ENCODE peak calls at places on chromosomes 13 and 19, in seven cellular contexts. One of them, this sample, is unnamed.

GRCh38 chr19:29775575-29775900 is 36.3 kb upstream of the CCNE1 start:
- DNase-seq in fibroblast of mammary gland: no peak
- DNase-seq in PC-3: no peak
- DNase-seq in endodermal cell: peak; percentile 66
- DNase-seq in IMR-90: no peak
- DNase-seq in Panc1: no peak
- DNase-seq in HFF-Myc: no peak
- DNase-seq in this sample: no peak

GRCh38 chr19:4567584-4568071 is 8.1 kb upstream of the SEMA6B start:
- DNase-seq in fibroblast of mammary gland: peak; percentile 60
- DNase-seq in PC-3: peak; percentile 83
- DNase-seq in endodermal cell: peak; percentile 98
- DNase-seq in IMR-90: peak; percentile 20
- DNase-seq in Panc1: no peak
- DNase-seq in HFF-Myc: no peak
- DNase-seq in this sample: no peak

GRCh38 chr19:40005670-40006272 is 8.9 kb downstream of the ZNF546 start:
- DNase-seq in fibroblast of mammary gland: no peak
- DNase-seq in PC-3: no peak
- DNase-seq in endodermal cell: no peak
- DNase-seq in IMR-90: no peak
- DNase-seq in Panc1: no peak
- DNase-seq in HFF-Myc: no peak
- DNase-seq in this sample: no peak

GRCh38 chr13:95355491-95355890 is 54.2 kb upstream of the ABCC4 start:
- DNase-seq in fibroblast of mammary gland: peak; percentile 21
- DNase-seq in PC-3: peak; percentile 49
- DNase-seq in endodermal cell: no peak
- DNase-seq in IMR-90: peak; percentile 78
- DNase-seq in Panc1: no peak
- DNase-seq in HFF-Myc: no peak
- DNase-seq in this sample: peak; percentile 24

GRCh38 chr19:30225615-30226463 is 146.3 kb upstream of the ZNF536 start:
- DNase-seq in fibroblast of mammary gland: no peak
- DNase-seq in PC-3: no peak
- DNase-seq in endodermal cell: no peak
- DNase-seq in IMR-90: no peak
- DNase-seq in Panc1: no peak
- DNase-seq in HFF-Myc: no peak
- DNase-seq in this sample: no peak

GRCh38 chr13:40509876-40510275 is 156.6 kb downstream of the FOXO1 start:
- DNase-seq in fibroblast of mammary gland: peak; percentile 15
- DNase-seq in PC-3: no peak
- DNase-seq in endodermal cell: no peak
- DNase-seq in IMR-90: no peak
- DNase-seq in Panc1: no peak
- DNase-seq in HFF-Myc: no peak
- DNase-seq in this sample: no peak

GRCh38 chr19:37098570-37098969 is 20.3 kb downstream of the ZNF420 start:
- DNase-seq in fibroblast of mammary gland: no peak
- DNase-seq in PC-3: no peak
- DNase-seq in endodermal cell: no peak
- DNase-seq in IMR-90: no peak
- DNase-seq in Panc1: no peak
- DNase-seq in HFF-Myc: no peak
- DNase-seq in this sample: no peak

GRCh38 chr19:38684078-38684861 is 36.8 kb downstream of the ACTN4 start:
- DNase-seq in fibroblast of mammary gland: peak; percentile 94
- DNase-seq in PC-3: peak; percentile 88
- DNase-seq in endodermal cell: peak; percentile 78
- DNase-seq in IMR-90: peak; percentile 91
- DNase-seq in Panc1: peak; percentile 100
- DNase-seq in HFF-Myc: peak; percentile 83
- DNase-seq in this sample: no peak

GRCh38 chr19:52231154-52231565 is 38.2 kb upstream of the ZNF766 start:
- DNase-seq in fibroblast of mammary gland: peak; percentile 10
- DNase-seq in PC-3: peak; percentile 47
- DNase-seq in endodermal cell: no peak
- DNase-seq in IMR-90: peak; percentile 1
- DNase-seq in Panc1: no peak
- DNase-seq in HFF-Myc: no peak
- DNase-seq in this sample: no peak

GRCh38 chr19:50510700-50511068 is 307 bp downstream of the JOSD2 start:
- DNase-seq in fibroblast of mammary gland: no peak
- DNase-seq in PC-3: no peak
- DNase-seq in endodermal cell: no peak
- DNase-seq in IMR-90: no peak
- DNase-seq in Panc1: no peak
- DNase-seq in HFF-Myc: no peak
- DNase-seq in this sample: no peak

GRCh38 chr19:1106841-1107654 is 3.3 kb downstream of the GPX4 start:
- DNase-seq in fibroblast of mammary gland: peak; percentile 60
- DNase-seq in PC-3: peak; percentile 60
- DNase-seq in endodermal cell: peak; percentile 71
- DNase-seq in IMR-90: peak; percentile 49
- DNase-seq in Panc1: no peak
- DNase-seq in HFF-Myc: no peak
- DNase-seq in this sample: no peak

GRCh38 chr13:98280176-98280510 is 103.1 kb upstream of the RNF113B start:
- DNase-seq in fibroblast of mammary gland: no peak
- DNase-seq in PC-3: no peak
- DNase-seq in endodermal cell: no peak
- DNase-seq in IMR-90: no peak
- DNase-seq in Panc1: no peak
- DNase-seq in HFF-Myc: no peak
- DNase-seq in this sample: no peak

GRCh38 chr13:33328691-33329090 is 43.1 kb upstream of the STARD13 start:
- DNase-seq in fibroblast of mammary gland: no peak
- DNase-seq in PC-3: no peak
- DNase-seq in endodermal cell: no peak
- DNase-seq in IMR-90: no peak
- DNase-seq in Panc1: no peak
- DNase-seq in HFF-Myc: no peak
- DNase-seq in this sample: no peak

GRCh38 chr13:87078947-87079795 is 592.0 kb upstream of the SLITRK5 start:
- DNase-seq in fibroblast of mammary gland: no peak
- DNase-seq in PC-3: no peak
- DNase-seq in endodermal cell: no peak
- DNase-seq in IMR-90: no peak
- DNase-seq in Panc1: no peak
- DNase-seq in HFF-Myc: no peak
- DNase-seq in this sample: no peak

GRCh38 chr19:51263808-51264207 is 12.9 kb downstream of the SIGLECL1 start:
- DNase-seq in fibroblast of mammary gland: no peak
- DNase-seq in PC-3: no peak
- DNase-seq in endodermal cell: no peak
- DNase-seq in IMR-90: no peak
- DNase-seq in Panc1: no peak
- DNase-seq in HFF-Myc: no peak
- DNase-seq in this sample: no peak

DNA sequence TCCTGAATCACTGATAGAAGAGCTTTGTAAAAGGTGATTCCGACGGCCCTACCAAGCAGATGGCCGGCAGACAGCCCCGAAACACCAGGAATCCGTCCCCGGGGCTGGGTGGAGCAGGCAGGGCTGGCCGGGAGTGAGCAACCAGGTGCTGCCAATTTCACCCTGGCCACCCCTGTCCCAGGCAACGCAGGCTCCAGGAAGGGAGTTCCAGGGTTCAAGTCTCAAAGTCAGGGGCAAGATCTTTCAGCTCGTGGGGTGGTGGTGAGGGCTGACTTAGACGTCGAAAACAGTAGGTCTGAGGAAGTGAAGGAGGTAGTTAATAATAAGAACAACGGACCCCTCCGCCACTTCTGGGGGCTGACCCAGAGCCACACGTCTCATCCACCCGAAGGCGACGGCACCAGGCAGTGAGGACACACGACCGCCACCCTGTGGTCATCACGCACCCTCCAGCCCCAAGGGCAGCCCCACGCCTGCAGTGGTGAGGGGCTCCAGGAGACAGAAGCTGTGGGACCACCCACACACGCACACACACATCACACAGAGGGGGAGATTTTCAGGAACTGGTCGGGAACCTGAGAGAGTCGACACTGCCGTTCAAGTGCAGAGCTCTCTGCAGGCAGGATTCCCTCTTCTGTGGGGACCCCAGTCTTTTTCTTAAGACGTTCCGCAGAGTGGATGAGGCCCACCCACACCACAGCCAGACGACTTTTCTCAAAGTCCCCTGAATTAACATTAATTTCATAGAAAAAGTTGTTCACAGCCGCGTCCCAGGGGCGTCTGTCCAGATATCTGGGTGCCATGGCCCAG is 67.2 kb downstream of the SPACA7 start:
- DNase-seq in fibroblast of mammary gland: no peak
- DNase-seq in PC-3: no peak
- DNase-seq in endodermal cell: peak; percentile 76
- DNase-seq in IMR-90: no peak
- DNase-seq in Panc1: no peak
- DNase-seq in HFF-Myc: no peak
- DNase-seq in this sample: no peak
- TF ChIP-seq CTCF in fibroblast of mammary gland: peak; percentile 41
- TF ChIP-seq CTCF in PC-3: no peak
- TF ChIP-seq CTCF in endodermal cell: no peak
- TF ChIP-seq CTCF in IMR-90: peak; percentile 35
- TF ChIP-seq CTCF in Panc1: no peak
- TF ChIP-seq CTCF in HFF-Myc: peak; percentile 42
- TF ChIP-seq CTCF in this sample: peak; percentile 36

DNA sequence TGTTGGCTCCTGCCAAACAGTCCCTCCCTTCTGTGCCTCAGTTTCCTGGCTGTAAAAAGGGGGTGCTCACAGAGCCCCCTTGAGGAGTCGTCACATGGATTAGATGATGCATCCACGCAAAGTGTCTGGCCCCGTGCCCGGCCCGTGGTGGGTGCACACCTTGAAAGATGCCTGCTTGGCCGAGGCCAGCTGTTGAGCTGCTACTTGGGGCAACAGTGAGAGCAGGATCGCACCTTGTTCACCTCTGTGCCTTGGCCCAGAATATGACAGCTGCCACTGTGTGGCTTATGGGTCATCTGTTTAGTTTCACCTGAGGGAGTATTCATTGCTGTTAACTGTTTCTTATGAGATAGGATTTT is 17.7 kb downstream of the CRTC1 start:
- DNase-seq in fibroblast of mammary gland: no peak
- DNase-seq in PC-3: peak; percentile 15
- DNase-seq in endodermal cell: no peak
- DNase-seq in IMR-90: no peak
- DNase-seq in Panc1: no peak
- DNase-seq in HFF-Myc: no peak
- DNase-seq in this sample: no peak
- H3K4me3 ChIP-seq in fibroblast of mammary gland: peak overlapping the region; percentile 47
- H3K4me3 ChIP-seq in PC-3: peak overlapping the region; percentile 74
- H3K4me3 ChIP-seq in endodermal cell: no peak overlapping the region
- H3K4me3 ChIP-seq in IMR-90: no peak overlapping the region
- H3K4me3 ChIP-seq in Panc1: peak overlapping the region; percentile 72
- H3K4me3 ChIP-seq in HFF-Myc: peak overlapping the region; percentile 38
- H3K4me3 ChIP-seq in this sample: peak overlapping the region; percentile 41

GRCh38 chr19:34676697-34677385 is at the start of gene SCGB2B2:
- DNase-seq in fibroblast of mammary gland: no peak
- DNase-seq in PC-3: peak; percentile 38
- DNase-seq in endodermal cell: no peak
- DNase-seq in IMR-90: no peak
- DNase-seq in Panc1: no peak
- DNase-seq in HFF-Myc: peak; percentile 9
- DNase-seq in this sample: no peak
- TF ChIP-seq CTCF in fibroblast of mammary gland: no peak
- TF ChIP-seq CTCF in PC-3: no peak
- TF ChIP-seq CTCF in endodermal cell: peak; percentile 44
- TF ChIP-seq CTCF in IMR-90: no peak
- TF ChIP-seq CTCF in Panc1: no peak
- TF ChIP-seq CTCF in HFF-Myc: peak; percentile 8
- TF ChIP-seq CTCF in this sample: peak; percentile 38

GRCh38 chr19:48861313-48861712 is 7.1 kb downstream of the PLEKHA4 start:
- DNase-seq in fibroblast of mammary gland: no peak
- DNase-seq in PC-3: no peak
- DNase-seq in endodermal cell: no peak
- DNase-seq in IMR-90: no peak
- DNase-seq in Panc1: no peak
- DNase-seq in HFF-Myc: no peak
- DNase-seq in this sample: no peak

GRCh38 chr19:48856921-48857320 is 11.5 kb downstream of the PLEKHA4 start:
- DNase-seq in fibroblast of mammary gland: no peak
- DNase-seq in PC-3: peak; percentile 41
- DNase-seq in endodermal cell: no peak
- DNase-seq in IMR-90: no peak
- DNase-seq in Panc1: no peak
- DNase-seq in HFF-Myc: no peak
- DNase-seq in this sample: no peak

GRCh38 chr19:48862827-48863226 is 5.6 kb downstream of the PLEKHA4 start:
- DNase-seq in fibroblast of mammary gland: no peak
- DNase-seq in PC-3: no peak
- DNase-seq in endodermal cell: no peak
- DNase-seq in IMR-90: no peak
- DNase-seq in Panc1: no peak
- DNase-seq in HFF-Myc: no peak
- DNase-seq in this sample: no peak

GRCh38 chr19:48859711-48860572 is 8.5 kb downstream of the PLEKHA4 start:
- DNase-seq in fibroblast of mammary gland: no peak
- DNase-seq in PC-3: peak; percentile 84
- DNase-seq in endodermal cell: peak; percentile 84
- DNase-seq in IMR-90: no peak
- DNase-seq in Panc1: no peak
- DNase-seq in HFF-Myc: no peak
- DNase-seq in this sample: no peak

DNA sequence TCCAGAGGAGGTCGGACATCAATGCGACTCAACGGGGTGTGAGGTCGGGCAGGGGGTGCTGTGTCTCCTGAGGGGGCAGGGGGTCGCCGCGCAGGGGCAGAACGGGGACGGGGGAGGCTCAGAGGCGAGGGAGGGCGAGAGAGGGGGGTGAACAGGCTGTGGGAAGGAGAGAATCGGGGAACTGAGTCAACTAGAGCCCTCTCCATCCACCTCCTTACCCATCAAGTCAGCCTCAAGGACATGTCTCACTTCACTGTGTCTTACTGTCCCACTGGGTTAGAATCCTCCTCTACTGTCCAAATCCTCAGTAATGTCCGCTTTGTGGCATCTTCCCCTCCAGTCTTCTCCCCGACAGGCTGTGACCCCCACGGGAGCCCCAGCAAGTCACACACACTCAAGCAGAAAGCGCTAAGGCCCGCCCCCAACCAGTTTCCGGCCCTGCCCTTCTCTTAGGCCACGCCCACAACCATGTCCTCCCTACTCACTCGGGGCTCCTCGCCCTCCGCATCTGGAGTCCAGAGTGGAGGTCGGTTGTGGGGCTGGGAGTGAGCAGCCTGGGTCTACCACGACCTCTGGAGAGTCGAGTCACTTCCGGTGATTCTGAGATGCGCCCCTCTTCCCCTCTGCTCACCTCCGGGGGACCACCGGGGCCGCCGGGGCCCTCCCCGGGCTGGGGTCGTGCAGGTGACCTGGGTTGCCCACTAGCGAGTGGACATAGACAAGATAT is 9.3 kb downstream of the PLEKHA4 start:
- DNase-seq in fibroblast of mammary gland: no peak
- DNase-seq in PC-3: no peak
- DNase-seq in endodermal cell: peak; percentile 68
- DNase-seq in IMR-90: no peak
- DNase-seq in Panc1: no peak
- DNase-seq in HFF-Myc: no peak
- DNase-seq in this sample: no peak
- H3K4me3 ChIP-seq in fibroblast of mammary gland: no peak overlapping the region
- H3K4me3 ChIP-seq in PC-3: no peak overlapping the region
- H3K4me3 ChIP-seq in endodermal cell: no peak overlapping the region
- H3K4me3 ChIP-seq in IMR-90: no peak overlapping the region
- H3K4me3 ChIP-seq in Panc1: no peak overlapping the region
- H3K4me3 ChIP-seq in HFF-Myc: no peak overlapping the region
- H3K4me3 ChIP-seq in this sample: no peak overlapping the region

GRCh38 chr19:24033308-24033961 is 53.6 kb upstream of the ZNF254 start:
- DNase-seq in fibroblast of mammary gland: peak; percentile 90
- DNase-seq in PC-3: peak; percentile 91
- DNase-seq in endodermal cell: peak; percentile 97
- DNase-seq in IMR-90: peak; percentile 91
- DNase-seq in Panc1: no peak
- DNase-seq in HFF-Myc: peak; percentile 82
- DNase-seq in this sample: peak; percentile 64
- TF ChIP-seq CTCF in fibroblast of mammary gland: no peak
- TF ChIP-seq CTCF in PC-3: peak; percentile 17
- TF ChIP-seq CTCF in endodermal cell: peak; percentile 38
- TF ChIP-seq CTCF in IMR-90: peak; percentile 18
- TF ChIP-seq CTCF in Panc1: peak; percentile 27
- TF ChIP-seq CTCF in HFF-Myc: no peak
- TF ChIP-seq CTCF in this sample: no peak

This sample was measured in AG04449.